ENCODE peak calls at places on chromosome 12, in five cellular contexts. One of them, this sample, is unnamed.

GRCh38 chr12:100681074-100681473 is 107.6 kb downstream of the GAS2L3 start:
- DNase-seq in nucleus accumbens: no peak
- DNase-seq in CD8-positive, alpha-beta T cell: no peak
- DNase-seq in NCI-H1105: no peak
- DNase-seq in activated naive CD4-positive, alpha-beta T cell: no peak
- DNase-seq in this sample: no peak

GRCh38 chr12:117098071-117098360 is 1.2 kb downstream of the TESC start:
- DNase-seq in nucleus accumbens: no peak
- DNase-seq in CD8-positive, alpha-beta T cell: no peak
- DNase-seq in NCI-H1105: no peak
- DNase-seq in activated naive CD4-positive, alpha-beta T cell: no peak
- DNase-seq in this sample: no peak

GRCh38 chr12:48311313-48311712 is 39.4 kb downstream of the ZNF641 start:
- DNase-seq in nucleus accumbens: no peak
- DNase-seq in CD8-positive, alpha-beta T cell: no peak
- DNase-seq in NCI-H1105: no peak
- DNase-seq in activated naive CD4-positive, alpha-beta T cell: no peak
- DNase-seq in this sample: no peak

GRCh38 chr12:92070864-92071445 is 74.7 kb downstream of the BTG1 start:
- DNase-seq in nucleus accumbens: no peak
- DNase-seq in CD8-positive, alpha-beta T cell: no peak
- DNase-seq in NCI-H1105: no peak
- DNase-seq in activated naive CD4-positive, alpha-beta T cell: no peak
- DNase-seq in this sample: no peak

GRCh38 chr12:49902399-49903350 is 1.0 kb downstream of the FAIM2 start:
- DNase-seq in nucleus accumbens: peak; percentile 59
- DNase-seq in CD8-positive, alpha-beta T cell: no peak
- DNase-seq in NCI-H1105: no peak
- DNase-seq in activated naive CD4-positive, alpha-beta T cell: no peak
- DNase-seq in this sample: peak; percentile 92

GRCh38 chr12:49089831-49090773 is 4.5 kb downstream of the DHH start:
- DNase-seq in nucleus accumbens: no peak
- DNase-seq in CD8-positive, alpha-beta T cell: peak; percentile 39
- DNase-seq in NCI-H1105: no peak
- DNase-seq in activated naive CD4-positive, alpha-beta T cell: no peak
- DNase-seq in this sample: peak; percentile 57

GRCh38 chr12:122187466-122187865 is 4.5 kb downstream of the LRRC43 start:
- DNase-seq in nucleus accumbens: no peak
- DNase-seq in CD8-positive, alpha-beta T cell: no peak
- DNase-seq in NCI-H1105: no peak
- DNase-seq in activated naive CD4-positive, alpha-beta T cell: no peak
- DNase-seq in this sample: peak; percentile 56

GRCh38 chr12:115709410-115710065 is 568.0 kb downstream of the MED13L start:
- DNase-seq in nucleus accumbens: no peak
- DNase-seq in CD8-positive, alpha-beta T cell: no peak
- DNase-seq in NCI-H1105: peak; percentile 73
- DNase-seq in activated naive CD4-positive, alpha-beta T cell: no peak
- DNase-seq in this sample: no peak

GRCh38 chr12:68745376-68745903 is 536 bp upstream of the SLC35E3 start:
- DNase-seq in nucleus accumbens: no peak
- DNase-seq in CD8-positive, alpha-beta T cell: no peak
- DNase-seq in NCI-H1105: no peak
- DNase-seq in activated naive CD4-positive, alpha-beta T cell: no peak
- DNase-seq in this sample: no peak

GRCh38 chr12:132605055-132605441 is 5.3 kb downstream of the LRCOL1 start:
- DNase-seq in nucleus accumbens: no peak
- DNase-seq in CD8-positive, alpha-beta T cell: no peak
- DNase-seq in NCI-H1105: no peak
- DNase-seq in activated naive CD4-positive, alpha-beta T cell: no peak
- DNase-seq in this sample: no peak

GRCh38 chr12:79844693-79845092 is 90.2 kb downstream of the PPP1R12A start:
- DNase-seq in nucleus accumbens: no peak
- DNase-seq in CD8-positive, alpha-beta T cell: no peak
- DNase-seq in NCI-H1105: no peak
- DNase-seq in activated naive CD4-positive, alpha-beta T cell: no peak
- DNase-seq in this sample: peak; percentile 50

GRCh38 chr12:52835271-52836041 is 1.3 kb upstream of the KRT79 start:
- DNase-seq in nucleus accumbens: no peak
- DNase-seq in CD8-positive, alpha-beta T cell: no peak
- DNase-seq in NCI-H1105: no peak
- DNase-seq in activated naive CD4-positive, alpha-beta T cell: no peak
- DNase-seq in this sample: peak; percentile 21

GRCh38 chr12:80598004-80598606 is 109.3 kb upstream of the MYF6 start:
- DNase-seq in nucleus accumbens: no peak
- DNase-seq in CD8-positive, alpha-beta T cell: no peak
- DNase-seq in NCI-H1105: no peak
- DNase-seq in activated naive CD4-positive, alpha-beta T cell: no peak
- DNase-seq in this sample: no peak

GRCh38 chr12:116403546-116403945 is 126.1 kb upstream of the MED13L start:
- DNase-seq in nucleus accumbens: no peak
- DNase-seq in CD8-positive, alpha-beta T cell: no peak
- DNase-seq in NCI-H1105: no peak
- DNase-seq in activated naive CD4-positive, alpha-beta T cell: no peak
- DNase-seq in this sample: no peak

GRCh38 chr12:101566318-101566717 is 28.5 kb upstream of the MYBPC1 start:
- DNase-seq in nucleus accumbens: no peak
- DNase-seq in CD8-positive, alpha-beta T cell: no peak
- DNase-seq in NCI-H1105: no peak
- DNase-seq in activated naive CD4-positive, alpha-beta T cell: no peak
- DNase-seq in this sample: peak; percentile 83

GRCh38 chr12:810635-811415 is 58.4 kb downstream of the WNK1 start:
- DNase-seq in nucleus accumbens: no peak
- DNase-seq in CD8-positive, alpha-beta T cell: no peak
- DNase-seq in NCI-H1105: no peak
- DNase-seq in activated naive CD4-positive, alpha-beta T cell: no peak
- DNase-seq in this sample: no peak

GRCh38 chr12:4445156-4446020 is at the start of gene FGF6:
- DNase-seq in nucleus accumbens: no peak
- DNase-seq in CD8-positive, alpha-beta T cell: no peak
- DNase-seq in NCI-H1105: no peak
- DNase-seq in activated naive CD4-positive, alpha-beta T cell: no peak
- DNase-seq in this sample: no peak

GRCh38 chr12:43309845-43310405 is 242.1 kb downstream of the ADAMTS20 start:
- DNase-seq in nucleus accumbens: no peak
- DNase-seq in CD8-positive, alpha-beta T cell: no peak
- DNase-seq in NCI-H1105: no peak
- DNase-seq in activated naive CD4-positive, alpha-beta T cell: no peak
- DNase-seq in this sample: no peak

GRCh38 chr12:52207895-52208294 is 16.1 kb upstream of the KRT80 start:
- DNase-seq in nucleus accumbens: no peak
- DNase-seq in CD8-positive, alpha-beta T cell: no peak
- DNase-seq in NCI-H1105: peak; percentile 49
- DNase-seq in activated naive CD4-positive, alpha-beta T cell: no peak
- DNase-seq in this sample: no peak

GRCh38 chr12:87384226-87384625 is 645.0 kb downstream of the C12orf50 start:
- DNase-seq in nucleus accumbens: no peak
- DNase-seq in CD8-positive, alpha-beta T cell: no peak
- DNase-seq in NCI-H1105: no peak
- DNase-seq in activated naive CD4-positive, alpha-beta T cell: no peak
- DNase-seq in this sample: no peak

GRCh38 chr12:118371354-118372282 is 1.1 kb downstream of the TAOK3 start:
- DNase-seq in nucleus accumbens: peak; percentile 7
- DNase-seq in CD8-positive, alpha-beta T cell: peak; percentile 24
- DNase-seq in NCI-H1105: no peak
- DNase-seq in activated naive CD4-positive, alpha-beta T cell: no peak
- DNase-seq in this sample: peak; percentile 37

GRCh38 chr12:57248934-57249742 is 1.8 kb downstream of the STAC3 start:
- DNase-seq in nucleus accumbens: no peak
- DNase-seq in CD8-positive, alpha-beta T cell: no peak
- DNase-seq in NCI-H1105: no peak
- DNase-seq in activated naive CD4-positive, alpha-beta T cell: no peak
- DNase-seq in this sample: peak; percentile 36

This sample was measured in H9.